ENCODE peak calls at places on chromosome 1, in eight cellular contexts. H, W, I, E, G, C, B and M are unnamed samples.

GRCh38 chr1:199098468-199098867 is 459.6 kb downstream of the PTPRC start:
- DNase-seq in H (no peak), W (no peak), I (no peak), E (no peak), G (no peak), C (no peak), B (no peak), M (no peak)

GRCh38 chr1:221117548-221117951 is 238.3 kb downstream of the HLX start:
- DNase-seq in H (no peak), W (no peak), I (peak), E (no peak), G (no peak), C (no peak), B (no peak), M (no peak)

GRCh38 chr1:72230746-72231145 is 51.6 kb downstream of the NEGR1 start:
- DNase-seq in H (no peak), W (no peak), I (no peak), E (no peak), G (no peak), C (no peak), B (no peak), M (no peak)

GRCh38 chr1:51875291-51875772 is 3.2 kb downstream of the NRDC start:
- DNase-seq in H (no peak), W (no peak), I (no peak), E (no peak), G (no peak), C (peak), B (no peak), M (no peak)

GRCh38 chr1:160129046-160129445 is 13.5 kb downstream of the ATP1A2 start:
- DNase-seq in H (no peak), W (no peak), I (no peak), E (no peak), G (no peak), C (no peak), B (no peak), M (no peak)

GRCh38 chr1:22831729-22832413 is 121.2 kb downstream of the EPHB2 start:
- DNase-seq in H (no peak), W (peak), I (no peak), E (peak), G (peak), C (no peak), B (no peak), M (peak)

GRCh38 chr1:93702102-93702827 is 20.6 kb upstream of the BCAR3 start:
- DNase-seq in H (no peak), W (no peak), I (peak), E (no peak), G (no peak), C (no peak), B (no peak), M (no peak)

GRCh38 chr1:21909787-21910503 is 27.2 kb downstream of the HSPG2 start:
- DNase-seq in H (peak), W (no peak), I (no peak), E (no peak), G (no peak), C (no peak), B (peak), M (no peak)

GRCh38 chr1:109548321-109549267 is at the start of gene GNAI3:
- DNase-seq in H (peak), W (peak), I (peak), E (peak), G (peak), C (peak), B (peak), M (peak)

GRCh38 chr1:156860639-156861423 is at the start of gene NTRK1:
- DNase-seq in H (peak), W (no peak), I (peak), E (no peak), G (no peak), C (peak), B (no peak), M (no peak)
- TF ChIP-seq REST in H (no peak), W (no peak), I (no peak), E (no peak), G (no peak), C (no peak), B (no peak), M (no peak)

GRCh38 chr1:46394872-46395465 is 852 bp downstream of the FAAH start:
- DNase-seq in H (no peak), W (no peak), I (no peak), E (no peak), G (no peak), C (no peak), B (no peak), M (no peak)
- H3K4me3 ChIP-seq in H (peak), W (peak), I (no peak), E (peak), G (peak), C (no peak), B (no peak), M (no peak)

GRCh38 chr1:168005544-168005943 is 68.7 kb upstream of the MPC2 start:
- DNase-seq in H (no peak), W (no peak), I (no peak), E (no peak), G (no peak), C (no peak), B (no peak), M (no peak)
- TF ChIP-seq POLR2AphosphoS5 in H (no peak), W (no peak), I (no peak), E (no peak), G (no peak), C (no peak), B (no peak), M (no peak)

GRCh38 chr1:197066277-197066676 is 783 bp downstream of the F13B start:
- DNase-seq in H (no peak), W (no peak), I (no peak), E (no peak), G (no peak), C (no peak), B (no peak), M (no peak)

GRCh38 chr1:197065549-197065948 is 1.5 kb downstream of the F13B start:
- DNase-seq in H (no peak), W (no peak), I (no peak), E (no peak), G (no peak), C (no peak), B (no peak), M (no peak)

GRCh38 chr1:197067457-197067818 is 378 bp upstream of the F13B start:
- DNase-seq in H (no peak), W (no peak), I (no peak), E (no peak), G (peak), C (no peak), B (no peak), M (no peak)

GRCh38 chr1:197063212-197063611 is 3.8 kb downstream of the F13B start:
- DNase-seq in H (peak), W (no peak), I (no peak), E (no peak), G (no peak), C (no peak), B (no peak), M (no peak)

GRCh38 chr1:197066719-197067456 is at the start of gene F13B:
- DNase-seq in H (peak), W (no peak), I (no peak), E (no peak), G (peak), C (no peak), B (no peak), M (no peak)
- TF ChIP-seq REST in H (no peak), W (no peak), I (no peak), E (no peak), G (no peak), C (no peak), B (no peak), M (no peak)

GRCh38 chr1:155076371-155076770 is 2.3 kb upstream of the EFNA3 start:
- DNase-seq in H (no peak), W (no peak), I (no peak), E (no peak), G (no peak), C (no peak), B (no peak), M (no peak)
- H3K4me3 ChIP-seq in H (no peak), W (no peak), I (no peak), E (no peak), G (no peak), C (no peak), B (no peak), M (no peak)

GRCh38 chr1:200805719-200806118 is 67.0 kb downstream of the CAMSAP2 start:
- DNase-seq in H (no peak), W (no peak), I (no peak), E (no peak), G (no peak), C (no peak), B (no peak), M (no peak)

GRCh38 chr1:200802042-200802441 is 63.3 kb downstream of the CAMSAP2 start:
- DNase-seq in H (no peak), W (no peak), I (no peak), E (no peak), G (no peak), C (no peak), B (no peak), M (no peak)

GRCh38 chr1:200808846-200809245 is 63.9 kb upstream of the GPR25 start:
- DNase-seq in H (no peak), W (no peak), I (no peak), E (no peak), G (no peak), C (no peak), B (no peak), M (no peak)

GRCh38 chr1:200802865-200803512 is 64.3 kb downstream of the CAMSAP2 start:
- DNase-seq in H (peak), W (peak), I (peak), E (peak), G (peak), C (peak), B (peak), M (peak)
- TF ChIP-seq POLR2AphosphoS5 in H (no peak), W (no peak), I (no peak), E (no peak), G (no peak), C (no peak), B (no peak), M (no peak)

GRCh38 chr1:154989195-154989860 is 4.1 kb upstream of the LENEP start:
- DNase-seq in H (no peak), W (no peak), I (no peak), E (no peak), G (no peak), C (no peak), B (no peak), M (no peak)
- TF ChIP-seq REST in H (no peak), W (no peak), I (no peak), E (no peak), G (no peak), C (no peak), B (no peak), M (no peak)